ENCODE peak calls at places on chromosomes 16 and 17, in six cellular contexts. N is H54, F is ovary, Y is IMR-90, D is transverse colon, S is sigmoid colon. R is an unnamed sample.

GRCh38 chr16:2143874-2144485 is 4.4 kb upstream of the RAB26 start:
- DNase-seq in N (no peak), F (no peak), Y (no peak), D (no peak), S (no peak), R (no peak)

GRCh38 chr16:69132424-69133252 is at the start of the genes CHTF8 and UTP4:
- DNase-seq in N (peak), F (peak), Y (peak), D (peak), S (peak), R (peak)

GRCh38 chr17:6927290-6927844 is 68.5 kb upstream of the ALOX12 start:
- DNase-seq in N (no peak), F (no peak), Y (peak), D (no peak), S (no peak), R (no peak)

GRCh38 chr16:31351937-31352315 is 3.0 kb upstream of the ITGAX start:
- DNase-seq in N (peak), F (no peak), Y (no peak), D (no peak), S (peak), R (peak)

GRCh38 chr16:57945740-57946138 is 25.2 kb downstream of the CNGB1 start:
- DNase-seq in N (no peak), F (no peak), Y (no peak), D (no peak), S (no peak), R (no peak)

GRCh38 chr17:74515941-74516340 is 15.3 kb downstream of the CD300LB start:
- DNase-seq in N (no peak), F (no peak), Y (no peak), D (no peak), S (no peak), R (no peak)

GRCh38 chr16:68351463-68351862 is 40.6 kb downstream of the PRMT7 start:
- DNase-seq in N (no peak), F (no peak), Y (no peak), D (no peak), S (no peak), R (no peak)

GRCh38 chr17:57823469-57824401 is 26.1 kb downstream of the MRPS23 start:
- DNase-seq in N (peak), F (no peak), Y (peak), D (no peak), S (no peak), R (no peak)

GRCh38 chr16:29710227-29711219 is 31.5 kb downstream of the QPRT start:
- DNase-seq in N (peak), F (no peak), Y (peak), D (no peak), S (no peak), R (peak)

GRCh38 chr17:8402921-8403536 is 5.4 kb upstream of the RNF222 start:
- DNase-seq in N (no peak), F (no peak), Y (no peak), D (no peak), S (no peak), R (no peak)

GRCh38 chr17:35245196-35245486 is 2.3 kb downstream of the SLFN5 start:
- DNase-seq in N (peak), F (no peak), Y (peak), D (no peak), S (no peak), R (no peak)

GRCh38 chr16:84553873-84554399 is 49.5 kb upstream of the MEAK7 start:
- DNase-seq in N (no peak), F (no peak), Y (no peak), D (no peak), S (no peak), R (no peak)

GRCh38 chr16:138049-138417 is 440 bp downstream of the NPRL3 start:
- DNase-seq in N (no peak), F (peak), Y (no peak), D (no peak), S (no peak), R (peak)

GRCh38 chr16:72172105-72173034 is at the start of gene PMFBP1:
- DNase-seq in N (peak), F (no peak), Y (peak), D (peak), S (peak), R (peak)

GRCh38 chr17:7081341-7082062 is 1.5 kb upstream of the CLEC10A start:
- DNase-seq in N (no peak), F (no peak), Y (no peak), D (no peak), S (no peak), R (no peak)

GRCh38 chr16:67719778-67720144 is 645 bp upstream of the GFOD2 start:
- DNase-seq in N (peak), F (no peak), Y (peak), D (peak), S (no peak), R (no peak)

GRCh38 chr17:60472449-60472848 is 50.2 kb downstream of the CHCT1 start:
- DNase-seq in N (no peak), F (no peak), Y (no peak), D (no peak), S (no peak), R (no peak)

GRCh38 chr17:76537288-76537577 is 276 bp downstream of the CYGB start:
- DNase-seq in N (no peak), F (peak), Y (peak), D (no peak), S (no peak), R (no peak)

GRCh38 chr17:4658478-4659305 is 17.2 kb upstream of the ALOX15 start:
- DNase-seq in N (peak), F (no peak), Y (peak), D (no peak), S (no peak), R (no peak)

GRCh38 chr16:29899516-29900101 is at the start of gene SEZ6L2:
- DNase-seq in N (peak), F (no peak), Y (peak), D (peak), S (no peak), R (peak)

GRCh38 chr16:9153502-9153864 is 62.0 kb downstream of the HAPSTR1 start:
- DNase-seq in N (no peak), F (no peak), Y (no peak), D (no peak), S (no peak), R (no peak)

GRCh38 chr16:47519037-47519436 is 57.9 kb downstream of the PHKB start:
- DNase-seq in N (no peak), F (no peak), Y (peak), D (no peak), S (no peak), R (no peak)

GRCh38 chr17:68207651-68208253 is 40.1 kb upstream of the AMZ2 start:
- DNase-seq in N (no peak), F (no peak), Y (no peak), D (no peak), S (no peak), R (no peak)

GRCh38 chr17:6548578-6549330 is 7.6 kb downstream of the PITPNM3 start:
- DNase-seq in N (no peak), F (no peak), Y (no peak), D (peak), S (peak), R (no peak)

GRCh38 chr16:46949216-46949892 is 24.1 kb downstream of the DNAJA2 start:
- DNase-seq in N (no peak), F (no peak), Y (no peak), D (no peak), S (no peak), R (no peak)

GRCh38 chr17:81917565-81918332 is at the start of gene SIRT7:
- DNase-seq in N (peak), F (peak), Y (peak), D (peak), S (peak), R (peak)

GRCh38 chr16:4847774-4848587 is 700 bp downstream of the UBN1 start:
- DNase-seq in N (peak), F (peak), Y (peak), D (peak), S (peak), R (peak)

GRCh38 chr17:80836658-80836965 is 155.0 kb upstream of the CHMP6 start:
- DNase-seq in N (no peak), F (no peak), Y (no peak), D (no peak), S (no peak), R (no peak)

GRCh38 chr17:43740541-43740940 is 18.1 kb downstream of the SOST start:
- DNase-seq in N (no peak), F (no peak), Y (peak), D (no peak), S (no peak), R (no peak)

GRCh38 chr16:67017451-67017750 is 11.5 kb upstream of the CBFB start:
- DNase-seq in N (no peak), F (no peak), Y (no peak), D (no peak), S (peak), R (no peak)

GRCh38 chr17:7307686-7308624 is 527 bp downstream of the EIF5A start:
- DNase-seq in N (no peak), F (peak), Y (peak), D (peak), S (no peak), R (peak)

GRCh38 chr16:75764154-75764768 is 38.0 kb upstream of the CPHXL start:
- DNase-seq in N (peak), F (peak), Y (peak), D (peak), S (peak), R (peak)

GRCh38 chr17:2347805-2348685 is 10.7 kb downstream of the SGSM2 start:
- DNase-seq in N (peak), F (no peak), Y (peak), D (peak), S (peak), R (peak)

GRCh38 chr17:77392376-77393273 is 251.9 kb downstream of the SEC14L1 start:
- DNase-seq in N (no peak), F (peak), Y (no peak), D (peak), S (no peak), R (peak)

GRCh38 chr17:13128676-13129075 is 110.8 kb upstream of the ELAC2 start:
- DNase-seq in N (no peak), F (no peak), Y (no peak), D (no peak), S (no peak), R (no peak)
- TF ChIP-seq POLR2A in N (no peak), F (no peak), Y (no peak), D (no peak), S (no peak), R (no peak)

DNA sequence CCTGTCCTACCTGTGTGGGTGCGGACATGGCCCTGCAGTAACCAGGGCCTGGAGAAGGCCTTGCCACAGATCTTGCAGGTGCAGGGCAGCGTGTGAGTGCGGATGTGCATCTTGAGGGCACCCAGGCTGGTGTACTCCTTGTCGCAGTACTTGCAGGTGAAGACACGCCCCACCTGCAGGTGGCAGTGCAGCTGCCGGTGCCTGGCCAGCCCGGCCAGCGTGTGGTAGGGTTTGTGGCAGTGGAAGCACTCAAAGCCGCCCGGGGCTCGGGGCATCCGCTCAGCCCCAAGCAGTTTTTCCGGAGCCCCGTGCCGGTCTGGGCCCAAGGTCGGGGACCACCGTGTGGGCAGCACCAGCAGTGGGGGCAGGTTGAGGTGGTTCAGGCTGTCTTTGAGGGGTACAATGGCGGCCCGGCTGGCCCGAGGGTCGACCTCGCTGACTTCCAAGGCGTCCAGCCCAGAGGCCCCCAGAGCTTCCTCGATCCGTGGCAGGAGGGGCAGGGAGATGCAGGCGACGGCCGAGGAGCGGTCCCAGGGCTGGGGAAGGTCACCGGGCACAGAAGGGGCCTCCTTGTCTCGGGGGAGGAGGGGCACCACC is 5.1 kb downstream of the SNAI3 start:
- DNase-seq in N (no peak), F (no peak), Y (no peak), D (peak), S (no peak), R (no peak)
- TF ChIP-seq POLR2A in N (no peak), F (no peak), Y (no peak), D (no peak), S (no peak), R (no peak)

GRCh38 chr17:40815381-40815780 is 7.0 kb downstream of the KRT10 start:
- DNase-seq in N (no peak), F (no peak), Y (no peak), D (no peak), S (no peak), R (no peak)

GRCh38 chr17:40816569-40816968 is 5.8 kb downstream of the KRT10 start:
- DNase-seq in N (no peak), F (no peak), Y (no peak), D (no peak), S (no peak), R (no peak)

GRCh38 chr17:40818733-40819527 is 3.5 kb downstream of the KRT10 start:
- DNase-seq in N (peak), F (peak), Y (peak), D (peak), S (peak), R (peak)

GRCh38 chr17:40818343-40818732 is 4.1 kb downstream of the KRT10 start:
- DNase-seq in N (no peak), F (no peak), Y (no peak), D (no peak), S (no peak), R (no peak)

DNA sequence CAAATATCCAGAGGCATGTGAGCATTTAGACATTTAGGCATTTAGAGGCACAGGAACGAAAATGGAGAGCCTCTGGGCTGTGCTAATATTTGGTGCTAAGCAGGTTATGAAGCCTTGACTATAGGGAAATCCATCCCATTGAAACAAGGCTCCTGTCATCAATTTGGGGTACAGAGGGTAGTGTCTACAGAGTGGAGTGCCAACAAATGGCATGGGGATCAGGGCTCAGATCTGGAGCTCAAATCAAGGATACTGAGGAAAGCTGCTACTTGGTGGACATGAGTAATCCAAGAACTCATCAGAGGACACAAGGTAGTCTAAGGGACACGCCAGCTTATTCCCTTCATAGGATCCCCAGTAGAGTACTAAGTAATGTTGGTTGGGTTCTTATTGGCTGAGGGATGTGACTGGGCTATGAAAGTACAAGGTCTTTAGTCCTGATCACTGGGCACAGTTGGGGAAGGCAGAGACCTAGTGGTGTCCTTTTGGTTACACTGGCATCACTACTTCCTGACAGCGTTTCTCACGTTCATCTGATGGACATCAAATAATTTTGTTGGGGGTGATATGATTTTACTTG is 5.2 kb downstream of the KRT10 start:
- DNase-seq in N (no peak), F (no peak), Y (no peak), D (no peak), S (no peak), R (no peak)
- TF ChIP-seq POLR2A in N (no peak), F (no peak), Y (no peak), D (no peak), S (no peak), R (no peak)

GRCh38 chr17:79789943-79790804 is 6.7 kb downstream of the CBX8 start:
- DNase-seq in N (peak), F (peak), Y (no peak), D (peak), S (no peak), R (peak)

GRCh38 chr17:79786930-79787643 is 9.1 kb downstream of the CBX2 start:
- DNase-seq in N (no peak), F (no peak), Y (no peak), D (no peak), S (no peak), R (no peak)

GRCh38 chr17:79788455-79788854 is 8.4 kb downstream of the CBX8 start:
- DNase-seq in N (no peak), F (no peak), Y (no peak), D (no peak), S (no peak), R (no peak)

GRCh38 chr17:79790805-79791353 is 6.0 kb downstream of the CBX8 start:
- DNase-seq in N (no peak), F (no peak), Y (no peak), D (no peak), S (no peak), R (no peak)

GRCh38 chr17:79788989-79789942 is 7.6 kb downstream of the CBX8 start:
- DNase-seq in N (no peak), F (no peak), Y (no peak), D (no peak), S (no peak), R (no peak)
- TF ChIP-seq POLR2A in N (no peak), F (no peak), Y (no peak), D (no peak), S (no peak), R (no peak)

DNA sequence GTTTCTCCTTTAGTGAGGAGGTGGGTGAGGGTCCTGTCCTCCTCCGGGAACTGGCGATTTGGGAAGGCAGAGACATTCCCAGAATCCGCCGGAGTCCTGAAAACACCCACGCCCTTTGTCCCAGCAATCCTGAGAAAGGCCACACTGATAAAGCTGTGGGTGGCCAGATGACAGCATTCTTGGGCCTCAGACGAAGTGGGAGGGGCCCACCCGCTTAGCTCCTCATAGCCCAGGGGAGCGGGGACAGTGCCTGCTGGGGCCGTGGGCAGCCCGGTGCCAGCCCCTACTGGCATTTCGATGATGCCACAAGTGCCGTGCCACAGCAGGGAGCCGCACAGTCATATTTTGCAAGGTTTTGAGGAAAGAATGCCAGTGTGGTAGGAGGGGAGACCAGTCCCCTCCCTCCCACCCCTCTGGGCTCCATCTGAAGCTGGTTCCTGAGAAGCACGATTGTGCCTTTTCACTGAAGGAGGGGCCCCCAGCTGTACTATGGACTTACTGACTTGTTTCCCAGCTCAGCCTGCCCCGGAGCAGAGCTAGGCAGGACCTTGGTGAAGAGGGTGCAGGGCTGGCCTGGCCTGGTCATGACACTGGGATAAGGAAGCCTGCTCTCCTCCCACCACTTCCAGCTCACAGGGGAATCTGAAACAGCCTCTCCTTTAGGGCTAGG is 20.9 kb upstream of the MPRIP start:
- DNase-seq in N (peak), F (no peak), Y (no peak), D (peak), S (no peak), R (peak)
- TF ChIP-seq POLR2A in N (no peak), F (no peak), Y (no peak), D (no peak), S (no peak), R (no peak)

GRCh38 chr17:38731526-38732294 is 1.6 kb downstream of the CISD3 start:
- DNase-seq in N (no peak), F (no peak), Y (no peak), D (peak), S (peak), R (no peak)
- TF ChIP-seq POLR2A in N (no peak), F (no peak), Y (no peak), D (no peak), S (no peak), R (no peak)

GRCh38 chr17:45149669-45150603 is 1.7 kb downstream of the HEXIM1 start:
- DNase-seq in N (no peak), F (peak), Y (peak), D (peak), S (peak), R (peak)

GRCh38 chr17:45147581-45148182 is 593 bp upstream of the HEXIM1 start:
- DNase-seq in N (no peak), F (peak), Y (peak), D (peak), S (peak), R (peak)

GRCh38 chr17:45148183-45149036 is at the start of gene HEXIM1:
- DNase-seq in N (peak), F (peak), Y (peak), D (peak), S (peak), R (peak)

GRCh38 chr17:45150911-45151809 is 2.9 kb downstream of the HEXIM1 start:
- DNase-seq in N (no peak), F (no peak), Y (no peak), D (no peak), S (no peak), R (no peak)

GRCh38 chr17:45149037-45149668 is 878 bp downstream of the HEXIM1 start:
- DNase-seq in N (no peak), F (peak), Y (peak), D (peak), S (peak), R (peak)
- TF ChIP-seq POLR2A in N (peak), F (peak), Y (no peak), D (peak), S (peak), R (peak)

GRCh38 chr16:80540516-80541305 is at the start of gene DYNLRB2:
- DNase-seq in N (peak), F (peak), Y (peak), D (peak), S (peak), R (peak)
- TF ChIP-seq POLR2A in N (peak), F (peak), Y (peak), D (peak), S (no peak), R (no peak)